ENCODE peak calls at places on chromosomes 5 and 9, in six cellular contexts. D is heart left ventricle, R is GM23248, X is body of pancreas, Z is brain microvascular endothelial cell, Y is endodermal cell. T is an unnamed sample.
A peak's percentile ranks its signal among the peaks of the same experiment; 100 is the strongest.

GRCh38 chr9:78971505-78971904 is 600.3 kb upstream of the TLE4 start:
- DNase-seq in D (no peak), R (no peak), X (no peak), Z (no peak), Y (peak; percentile 55), T (no peak)

GRCh38 chr5:7638456-7638855 is 212.5 kb downstream of the CFAP90 start:
- DNase-seq in D (no peak), R (peak; percentile 41), X (no peak), Z (no peak), Y (no peak), T (no peak)

GRCh38 chr9:124022201-124023121 is 10.9 kb downstream of the LHX2 start:
- DNase-seq in D (no peak), R (no peak), X (no peak), Z (no peak), Y (peak; percentile 93), T (no peak)

GRCh38 chr5:5671823-5672222 is 249.3 kb downstream of the ICE1 start:
- DNase-seq in D (no peak), R (no peak), X (no peak), Z (no peak), Y (peak; percentile 78), T (no peak)

GRCh38 chr9:81474792-81475191 is 214.6 kb downstream of the TLE1 start:
- DNase-seq in D (no peak), R (no peak), X (no peak), Z (no peak), Y (no peak), T (no peak)

GRCh38 chr9:124353166-124353768 is 62.0 kb downstream of the PSMB7 start:
- DNase-seq in D (no peak), R (no peak), X (no peak), Z (no peak), Y (no peak), T (no peak)

GRCh38 chr5:153941265-153941664 is 97.4 kb downstream of the FAM114A2 start:
- DNase-seq in D (no peak), R (no peak), X (no peak), Z (no peak), Y (no peak), T (no peak)

GRCh38 chr5:73447234-73448071 is 1.1 kb downstream of the FOXD1 start:
- DNase-seq in D (no peak), R (peak; percentile 88), X (no peak), Z (peak; percentile 51), Y (peak; percentile 85), T (peak; percentile 54)

GRCh38 chr9:135608999-135609317 is 30.4 kb downstream of the GLT6D1 start:
- DNase-seq in D (no peak), R (no peak), X (no peak), Z (no peak), Y (no peak), T (no peak)

GRCh38 chr9:14909631-14910177 is 524 bp downstream of the FREM1 start:
- DNase-seq in D (no peak), R (no peak), X (no peak), Z (no peak), Y (no peak), T (peak; percentile 30)

GRCh38 chr9:124695280-124695890 is 75.7 kb downstream of the NR6A1 start:
- DNase-seq in D (no peak), R (peak; percentile 36), X (no peak), Z (peak; percentile 83), Y (no peak), T (no peak)

GRCh38 chr9:80383347-80383746 is 811.6 kb downstream of the TLE4 start:
- DNase-seq in D (no peak), R (no peak), X (no peak), Z (no peak), Y (no peak), T (no peak)

GRCh38 chr9:96514108-96514824 is 64.3 kb downstream of the HABP4 start:
- DNase-seq in D (no peak), R (peak; percentile 93), X (no peak), Z (peak; percentile 22), Y (no peak), T (no peak)

GRCh38 chr9:2288309-2288708 is 273.2 kb downstream of the SMARCA2 start:
- DNase-seq in D (no peak), R (no peak), X (no peak), Z (no peak), Y (peak; percentile 55), T (no peak)

GRCh38 chr9:104906441-104907277 is 21.3 kb downstream of the ABCA1 start:
- DNase-seq in D (no peak), R (peak; percentile 96), X (peak; percentile 25), Z (peak; percentile 42), Y (peak; percentile 7), T (no peak)

DNA sequence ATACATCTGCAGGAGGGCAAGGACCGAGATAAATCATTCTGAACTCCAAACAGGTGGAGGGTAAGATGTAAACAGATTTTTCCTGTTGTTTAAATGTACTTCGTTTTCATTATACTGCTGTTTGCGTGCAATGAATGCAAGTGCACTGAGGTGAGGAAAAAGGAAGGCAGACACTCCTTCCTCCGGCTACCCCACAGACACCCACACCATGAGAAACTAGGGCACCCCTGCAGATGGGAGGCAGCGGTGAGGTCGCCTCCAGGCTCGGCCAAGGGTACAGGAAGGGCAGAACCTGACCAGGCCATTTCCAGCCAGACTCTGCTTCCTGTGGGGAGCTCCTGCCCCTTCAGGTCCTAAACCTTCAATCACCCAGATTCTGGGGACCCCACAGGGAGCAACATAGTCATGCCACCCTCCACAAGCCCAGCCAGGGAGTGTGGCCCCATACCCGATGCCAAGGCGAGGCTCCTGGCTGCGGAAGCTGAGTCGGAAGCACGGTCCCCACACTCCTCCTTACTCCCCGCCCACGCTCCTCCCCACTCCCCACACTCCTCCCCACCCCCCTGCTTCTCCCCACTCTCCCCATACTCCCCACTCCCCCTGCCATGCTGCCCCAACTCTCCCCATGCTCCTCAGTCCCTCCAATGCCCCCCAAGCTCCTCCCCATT is 37.1 kb downstream of the VAV2 start:
- DNase-seq in D (peak; percentile 19), R (no peak), X (no peak), Z (no peak), Y (no peak), T (no peak)
- H3K27ac ChIP-seq in D (no peak overlapping the region), R (no peak overlapping the region), X (peak overlapping the region; percentile 59), Z (no peak overlapping the region), Y (no peak overlapping the region), T (no peak overlapping the region)

GRCh38 chr5:61217251-61217650 is 55.0 kb upstream of the SMIM15 start:
- DNase-seq in D (no peak), R (no peak), X (no peak), Z (no peak), Y (no peak), T (no peak)
- H3K36me3 ChIP-seq in D (no peaks in the 10 kb centered on the region), R (no peaks in the 10 kb centered on the region), X (no peaks in the 10 kb centered on the region), Z (no peaks in the 10 kb centered on the region), Y (no peaks in the 10 kb centered on the region), T (no peaks in the 10 kb centered on the region)

GRCh38 chr5:63351164-63351563 is 611.1 kb downstream of the HTR1A start:
- DNase-seq in D (no peak), R (no peak), X (no peak), Z (no peak), Y (no peak), T (no peak)
- H3K27ac ChIP-seq in D (no peak overlapping the region), R (no peak overlapping the region), X (no peak overlapping the region), Z (no peak overlapping the region), Y (no peak overlapping the region), T (no peak overlapping the region)

GRCh38 chr5:131783874-131784273 is 12.9 kb downstream of the FNIP1 start:
- DNase-seq in D (no peak), R (no peak), X (no peak), Z (no peak), Y (no peak), T (no peak)

GRCh38 chr5:131786900-131787692 is 9.7 kb downstream of the FNIP1 start:
- DNase-seq in D (no peak), R (no peak), X (no peak), Z (no peak), Y (no peak), T (no peak)

GRCh38 chr5:131786036-131786435 is 10.8 kb downstream of the FNIP1 start:
- DNase-seq in D (no peak), R (no peak), X (no peak), Z (no peak), Y (no peak), T (no peak)

GRCh38 chr5:131783357-131783756 is 13.5 kb downstream of the FNIP1 start:
- DNase-seq in D (no peak), R (peak; percentile 8), X (no peak), Z (no peak), Y (no peak), T (no peak)

GRCh38 chr5:131782717-131783116 is 14.1 kb downstream of the FNIP1 start:
- DNase-seq in D (no peak), R (no peak), X (no peak), Z (no peak), Y (no peak), T (no peak)
- H3K36me3 ChIP-seq in D (no peaks in the 10 kb centered on the region), R (peaks cover 4% of the 10 kb centered on the region), X (no peaks in the 10 kb centered on the region), Z (peaks cover 3% of the 10 kb centered on the region), Y (no peaks in the 10 kb centered on the region), T (no peaks in the 10 kb centered on the region)

GRCh38 chr5:172791291-172791690 is 20.3 kb upstream of the DUSP1 start:
- DNase-seq in D (no peak), R (peak; percentile 49), X (no peak), Z (no peak), Y (peak; percentile 60), T (no peak)
- H3K27ac ChIP-seq in D (no peak overlapping the region), R (no peak overlapping the region), X (no peak overlapping the region), Z (no peak overlapping the region), Y (no peak overlapping the region), T (no peak overlapping the region)

GRCh38 chr9:121326924-121327613 is 43.0 kb downstream of the STOM start:
- DNase-seq in D (no peak), R (no peak), X (no peak), Z (no peak), Y (no peak), T (no peak)
- H3K36me3 ChIP-seq in D (peaks cover 86% of the 10 kb centered on the region), R (peaks cover 39% of the 10 kb centered on the region), X (peaks cover 2% of the 10 kb centered on the region), Z (peaks cover 73% of the 10 kb centered on the region), Y (peaks cover 15% of the 10 kb centered on the region), T (peaks cover 3% of the 10 kb centered on the region)

GRCh38 chr9:137193771-137194170 is 5.3 kb downstream of the SSNA1 start:
- DNase-seq in D (no peak), R (no peak), X (no peak), Z (no peak), Y (no peak), T (no peak)
- H3K27ac ChIP-seq in D (peak overlapping the region; percentile 26), R (no peak overlapping the region), X (peak overlapping the region; percentile 99), Z (no peak overlapping the region), Y (no peak overlapping the region), T (peak overlapping the region; percentile 34)

T was measured in hepatocyte.